ENCODE peak calls at places on chromosomes 4 and X, in nine cellular contexts. W is nucleus accumbens; U is iris pigment epithelial cell; D is fibroblast of pulmonary artery; G is M059J; E is lung microvascular endothelial cell; X is stimulated activated naive B cell treated with anti-CD40 and anti-IgM and Interleukin-4, amounts not matched to agents 10 μg/mL and 1 μg/mL and 100 μg/mL, for 72 hours; F is NAMALWA; A is HEK293T. Y is an unnamed sample.

GRCh38 chr4:1245481-1246051 is 3.4 kb downstream of the CTBP1 start:
- DNase-seq in W (no peak), U (no peak), D (no peak), G (no peak), E (no peak), X (no peak), F (no peak), A (no peak), Y (no peak)

GRCh38 chrX:19303216-19303880 is 40.4 kb upstream of the PDHA1 start:
- DNase-seq in W (no peak), U (peak; percentile 52), D (peak; percentile 67), G (peak; percentile 41), E (peak; percentile 2), X (no peak), F (no peak), A (no peak), Y (peak; percentile 52)

GRCh38 chr4:163542275-163542674 is 47.8 kb downstream of the TMA16 start:
- DNase-seq in W (no peak), U (peak; percentile 70), D (peak; percentile 14), G (peak; percentile 81), E (no peak), X (no peak), F (no peak), A (no peak), Y (peak; percentile 24)

GRCh38 chrX:63503541-63503940 is 152.4 kb upstream of the SPIN4 start:
- DNase-seq in W (no peak), U (peak; percentile 28), D (peak; percentile 54), G (peak; percentile 58), E (peak; percentile 2), X (no peak), F (no peak), A (no peak), Y (no peak)

GRCh38 chrX:38570396-38570795 is 9.1 kb downstream of the TSPAN7 start:
- DNase-seq in W (no peak), U (no peak), D (no peak), G (no peak), E (no peak), X (no peak), F (no peak), A (no peak), Y (no peak)

GRCh38 chr4:145898926-145899531 is 39.6 kb downstream of the ZNF827 start:
- DNase-seq in W (no peak), U (no peak), D (no peak), G (no peak), E (no peak), X (no peak), F (no peak), A (no peak), Y (no peak)

GRCh38 chrX:130118396-130118795 is 8.1 kb upstream of the ELF4 start:
- DNase-seq in W (no peak), U (peak; percentile 82), D (peak; percentile 88), G (peak; percentile 91), E (peak; percentile 84), X (no peak), F (no peak), A (no peak), Y (peak; percentile 73)

GRCh38 chr4:1136028-1136427 is 22.7 kb upstream of the RNF212 start:
- DNase-seq in W (no peak), U (no peak), D (peak; percentile 29), G (no peak), E (no peak), X (no peak), F (no peak), A (no peak), Y (no peak)

GRCh38 chr4:128590773-128591172 is 218.7 kb upstream of the JADE1 start:
- DNase-seq in W (no peak), U (peak; percentile 42), D (no peak), G (no peak), E (no peak), X (no peak), F (no peak), A (no peak), Y (no peak)

GRCh38 chr4:162535121-162535520 is 371.3 kb upstream of the FSTL5 start:
- DNase-seq in W (no peak), U (no peak), D (no peak), G (no peak), E (no peak), X (no peak), F (peak; percentile 9), A (no peak), Y (no peak)

GRCh38 chr4:2537011-2537830 is 774 bp downstream of the FAM193A start:
- DNase-seq in W (peak; percentile 23), U (peak; percentile 44), D (peak; percentile 23), G (peak; percentile 48), E (peak; percentile 51), X (peak; percentile 62), F (peak; percentile 63), A (peak; percentile 40), Y (peak; percentile 47)

GRCh38 chrX:7144126-7144525 is 3.4 kb upstream of the STS start:
- DNase-seq in W (no peak), U (peak; percentile 25), D (no peak), G (no peak), E (no peak), X (no peak), F (no peak), A (no peak), Y (no peak)